ENCODE peak calls at places on chromosome 2, in ten cellular contexts. Q is posterior cingulate gyrus; X is GM04503; E is stimulated activated CD8-positive, alpha-beta memory T cell treated with anti-CD3 and anti-CD28 coated beads, Interleukin-15, amount 100 ng/mL, for 24 hours; I is HCT116; A is T-cell; O is NCI-H1105 treated with DMSO at 0.1 percent for 48 hours; V is LoVo; D is NB4; F is neuronal stem cell. Y is an unnamed sample.

GRCh38 chr2:5695641-5696350 is 3.6 kb downstream of the SOX11 start:
- DNase-seq in D (no peak), A (no peak), O (peak), F (no peak), Q (no peak), I (no peak), X (no peak), V (no peak), E (no peak), Y (no peak)

GRCh38 chr2:219639356-219639755 is 11.9 kb downstream of the SLC4A3 start:
- DNase-seq in V (no peak), E (no peak), F (no peak), D (no peak), I (no peak), O (no peak), A (no peak), X (no peak), Q (no peak), Y (no peak)

GRCh38 chr2:7075834-7076233 is 158.6 kb downstream of the RNF144A start:
- DNase-seq in E (no peak), O (no peak), D (no peak), A (no peak), X (no peak), F (no peak), V (no peak), Q (no peak), I (no peak), Y (no peak)

GRCh38 chr2:44479127-44479887 is 117.6 kb downstream of the CAMKMT start:
- DNase-seq in I (peak), A (peak), O (peak), E (no peak), X (peak), F (peak), V (peak), Q (no peak), D (peak), Y (no peak)

GRCh38 chr2:70192516-70192915 is 1.7 kb upstream of the C2orf42 start:
- DNase-seq in V (peak), F (no peak), X (no peak), I (no peak), E (no peak), O (no peak), Q (no peak), A (no peak), D (no peak), Y (no peak)

GRCh38 chr2:28818053-28818452 is 7.4 kb downstream of the SPDYA start:
- DNase-seq in V (no peak), F (no peak), O (no peak), X (no peak), D (no peak), Q (no peak), I (no peak), E (no peak), A (no peak), Y (no peak)

GRCh38 chr2:39897273-39897672 is 118.2 kb upstream of the THUMPD2 start:
- DNase-seq in X (no peak), I (no peak), O (no peak), Q (no peak), F (no peak), A (no peak), D (no peak), E (no peak), V (no peak), Y (no peak)

GRCh38 chr2:138501427-138502252 is at the start of gene SPOPL:
- DNase-seq in A (peak), D (peak), X (peak), E (peak), V (peak), I (peak), F (peak), O (peak), Q (peak), Y (peak)

GRCh38 chr2:183495589-183496267 is 371.5 kb downstream of the NUP35 start:
- DNase-seq in Q (no peak), F (no peak), E (no peak), A (no peak), X (no peak), O (no peak), D (no peak), V (no peak), I (no peak), Y (no peak)

GRCh38 chr2:241356871-241357260 is 781 bp downstream of the FARP2 start:
- DNase-seq in D (peak), A (no peak), I (no peak), O (peak), F (no peak), X (no peak), E (no peak), Q (no peak), V (no peak), Y (no peak)

Y was measured in right lobe of liver.